ENCODE peak calls at places on chromosomes 4 and X, in eight cellular contexts. C is keratinocyte; P is foreskin keratinocyte; B is HEK293T; F is effector memory CD8-positive, alpha-beta T cell; L is pons; R is left ventricle myocardium superior; U is mesothelial cell of epicardium. V is an unnamed sample.

GRCh38 chr4:163495900-163496299 is 1.4 kb downstream of the TMA16 start:
- DNase-seq in F (no peak), P (no peak), U (no peak), C (no peak), B (no peak), R (no peak), L (no peak), V (no peak)

GRCh38 chrX:143472334-143472938 is 44.8 kb downstream of the SPANXN3 start:
- DNase-seq in P (no peak), U (no peak), C (no peak), L (no peak), F (no peak), B (no peak), R (no peak), V (no peak)

GRCh38 chrX:136636121-136636520 is 11.8 kb upstream of the CD40LG start:
- DNase-seq in R (no peak), P (no peak), C (no peak), U (no peak), F (no peak), L (no peak), B (no peak), V (no peak)

GRCh38 chrX:114635986-114636385 is 52.1 kb downstream of the HTR2C start:
- DNase-seq in F (no peak), C (no peak), U (no peak), P (no peak), B (no peak), R (no peak), L (no peak), V (no peak)

GRCh38 chr4:104491396-104491821 is 3.3 kb downstream of the CXXC4 start:
- DNase-seq in R (peak), P (no peak), B (peak), C (no peak), F (peak), L (peak), U (peak), V (no peak)

GRCh38 chrX:67574696-67575095 is 30.9 kb downstream of the AR start:
- DNase-seq in C (no peak), L (no peak), F (no peak), U (no peak), R (no peak), B (no peak), P (no peak), V (no peak)

GRCh38 chr4:66266035-66266434 is 595.7 kb upstream of the EPHA5 start:
- DNase-seq in B (no peak), U (no peak), L (no peak), P (no peak), C (no peak), R (no peak), F (no peak), V (no peak)

GRCh38 chr4:15374697-15375096 is 53.1 kb upstream of the C1QTNF7 start:
- DNase-seq in L (no peak), C (no peak), R (no peak), B (no peak), U (no peak), P (no peak), F (no peak), V (no peak)

GRCh38 chr4:131370846-131371245 is 1778.2 kb upstream of the PCDH10 start:
- DNase-seq in B (no peak), U (no peak), L (no peak), P (peak), F (no peak), R (no peak), C (no peak), V (no peak)

GRCh38 chrX:47351706-47352105 is 18.7 kb upstream of the ZNF157 start:
- DNase-seq in B (no peak), U (no peak), L (no peak), R (no peak), P (no peak), F (no peak), C (no peak), V (no peak)

GRCh38 chr4:52548818-52549570 is 110.1 kb downstream of the USP46 start:
- DNase-seq in U (no peak), F (no peak), C (no peak), P (no peak), B (no peak), R (no peak), L (no peak), V (no peak)

GRCh38 chr4:71545168-71545567 is 206.3 kb downstream of the SLC4A4 start:
- DNase-seq in B (peak), P (no peak), U (no peak), C (no peak), L (no peak), R (no peak), F (no peak), V (no peak)

GRCh38 chrX:27751976-27752375 is 55.8 kb upstream of the MAGEB10 start:
- DNase-seq in B (no peak), L (no peak), C (no peak), R (no peak), P (no peak), U (no peak), F (no peak), V (no peak)

GRCh38 chr4:184765473-184766346 is 31.8 kb upstream of the CENPU start:
- DNase-seq in B (no peak), P (no peak), F (no peak), L (no peak), R (no peak), C (no peak), U (no peak), V (no peak)

GRCh38 chrX:109862386-109862910 is 129.4 kb upstream of the ACSL4 start:
- DNase-seq in U (no peak), P (no peak), F (no peak), C (no peak), R (no peak), L (no peak), B (no peak), V (no peak)

GRCh38 chrX:137032841-137033773 is 688 bp downstream of the GPR101 start:
- DNase-seq in B (no peak), L (no peak), F (no peak), C (no peak), U (no peak), R (no peak), P (no peak), V (no peak)

GRCh38 chrX:47177079-47177478 is 16.6 kb upstream of the UBA1 start:
- DNase-seq in F (no peak), P (no peak), B (no peak), C (no peak), R (no peak), L (no peak), U (no peak), V (no peak)

GRCh38 chr4:174284181-174284886 is 623 bp downstream of the CEP44 start:
- DNase-seq in F (no peak), C (no peak), B (peak), R (no peak), L (peak), P (peak), U (no peak), V (no peak)

GRCh38 chr4:3308691-3309090 is 15.9 kb downstream of the RGS12 start:
- DNase-seq in F (no peak), U (no peak), P (no peak), B (no peak), C (no peak), R (no peak), L (no peak), V (no peak)

V was measured in osteocyte.